ENCODE peak calls at places on chromosome 9, in six cellular contexts. F, W, R, C, L and S are unnamed samples.

GRCh38 chr9:136228107-136228875 is 17.3 kb downstream of the QSOX2 start:
- DNase-seq in F (peak), W (no peak), R (no peak), C (peak), L (no peak), S (no peak)

GRCh38 chr9:1980387-1980786 is 34.8 kb upstream of the SMARCA2 start:
- DNase-seq in F (no peak), W (no peak), R (no peak), C (no peak), L (no peak), S (no peak)

GRCh38 chr9:127163409-127163808 is 41.0 kb upstream of the ANGPTL2 start:
- DNase-seq in F (peak), W (no peak), R (no peak), C (peak), L (no peak), S (no peak)

GRCh38 chr9:89647366-89648128 is 42.7 kb downstream of the GADD45G start:
- DNase-seq in F (no peak), W (no peak), R (no peak), C (no peak), L (no peak), S (no peak)

GRCh38 chr9:112764344-112764743 is 13.8 kb downstream of the SNX30 start:
- DNase-seq in F (peak), W (no peak), R (peak), C (peak), L (no peak), S (no peak)

GRCh38 chr9:137550958-137551655 is 572 bp upstream of the MRPL41 start:
- DNase-seq in F (peak), W (no peak), R (peak), C (peak), L (peak), S (no peak)

GRCh38 chr9:137907776-137908175 is 30.2 kb downstream of the CACNA1B start:
- DNase-seq in F (no peak), W (no peak), R (peak), C (no peak), L (no peak), S (no peak)

GRCh38 chr9:76490249-76490990 is 31.4 kb downstream of the GCNT1 start:
- DNase-seq in F (no peak), W (no peak), R (no peak), C (no peak), L (no peak), S (no peak)

GRCh38 chr9:132647355-132647754 is 22.4 kb downstream of the DDX31 start:
- DNase-seq in F (peak), W (no peak), R (no peak), C (peak), L (no peak), S (no peak)

GRCh38 chr9:85949591-85950335 is 8.8 kb downstream of the NAA35 start:
- DNase-seq in F (no peak), W (no peak), R (no peak), C (peak), L (no peak), S (no peak)

GRCh38 chr9:121673576-121673975 is 22.1 kb downstream of the DAB2IP start:
- DNase-seq in F (no peak), W (no peak), R (no peak), C (no peak), L (no peak), S (no peak)

GRCh38 chr9:74078647-74079046 is 418.5 kb upstream of the RORB start:
- DNase-seq in F (peak), W (no peak), R (no peak), C (peak), L (no peak), S (no peak)

GRCh38 chr9:72476100-72476499 is 45.3 kb upstream of the TMC1 start:
- DNase-seq in F (no peak), W (no peak), R (no peak), C (no peak), L (no peak), S (no peak)

GRCh38 chr9:108620767-108621166 is 235.0 kb downstream of the ACTL7B start:
- DNase-seq in F (peak), W (no peak), R (no peak), C (peak), L (no peak), S (no peak)

GRCh38 chr9:135080286-135081263 is 6.9 kb upstream of the OLFM1 start:
- DNase-seq in F (no peak), W (no peak), R (peak), C (no peak), L (no peak), S (no peak)

GRCh38 chr9:70954126-70954525 is 167.3 kb downstream of the TRPM3 start:
- DNase-seq in F (peak), W (no peak), R (no peak), C (peak), L (no peak), S (no peak)

GRCh38 chr9:130740218-130741023 is 46.8 kb downstream of the EXOSC2 start:
- DNase-seq in F (no peak), W (no peak), R (no peak), C (no peak), L (no peak), S (no peak)